ENCODE peak calls at places on chromosomes 1 and 21, in ten cellular contexts. Z, A, H, L, V, R, S, G, N and B are unnamed samples.

GRCh38 chr21:42820513-42821465 is 58.5 kb downstream of the WDR4 start:
- DNase-seq in L (no peak), A (peak; percentile 18), S (no peak), H (peak; percentile 31), V (no peak), Z (no peak), N (no peak), G (no peak), R (no peak), B (no peak)

GRCh38 chr1:2158272-2158671 is 36.3 kb downstream of the FAAP20 start:
- DNase-seq in Z (no peak), R (no peak), V (no peak), S (no peak), N (no peak), H (no peak), G (no peak), L (no peak), A (no peak), B (no peak)

GRCh38 chr1:244113532-244114320 is 62.6 kb downstream of the ZBTB18 start:
- DNase-seq in R (no peak), H (no peak), S (no peak), L (no peak), A (no peak), N (no peak), Z (no peak), G (no peak), V (no peak), B (no peak)

GRCh38 chr1:36814774-36815173 is 219.5 kb downstream of the GRIK3 start:
- DNase-seq in G (no peak), V (no peak), Z (no peak), H (no peak), S (no peak), N (no peak), R (no peak), L (no peak), A (no peak), B (no peak)

GRCh38 chr1:147897030-147897756 is 5.4 kb upstream of the GJA8 start:
- DNase-seq in S (no peak), R (no peak), N (no peak), V (no peak), G (no peak), L (peak; percentile 22), A (peak; percentile 47), H (no peak), Z (peak; percentile 33), B (no peak)

GRCh38 chr1:49346767-49347349 is 570.2 kb upstream of the BEND5 start:
- DNase-seq in S (no peak), N (no peak), A (no peak), Z (no peak), V (no peak), H (no peak), L (no peak), G (no peak), R (no peak), B (no peak)

GRCh38 chr1:76095800-76096199 is 21.3 kb downstream of the ST6GALNAC3 start:
- DNase-seq in G (no peak), V (no peak), S (no peak), N (no peak), L (no peak), A (no peak), R (no peak), H (no peak), Z (no peak), B (no peak)

GRCh38 chr1:181150842-181151241 is 62.3 kb downstream of the IER5 start:
- DNase-seq in V (no peak), A (no peak), N (no peak), G (no peak), R (no peak), H (no peak), L (no peak), S (no peak), Z (no peak), B (no peak)

GRCh38 chr1:3524571-3525203 is 70.2 kb downstream of the ARHGEF16 start:
- DNase-seq in R (no peak), A (no peak), H (no peak), V (no peak), Z (no peak), S (no peak), N (no peak), L (no peak), G (no peak), B (no peak)

GRCh38 chr21:42351626-42352432 is 1.0 kb upstream of the TFF2 start:
- DNase-seq in H (no peak), L (no peak), Z (no peak), A (no peak), S (no peak), G (no peak), R (no peak), N (no peak), V (no peak), B (no peak)

GRCh38 chr1:206467915-206468314 is 2.4 kb upstream of the IKBKE start:
- DNase-seq in N (peak; percentile 68), R (peak; percentile 78), V (no peak), A (no peak), H (no peak), G (peak; percentile 93), S (peak; percentile 76), L (no peak), Z (no peak), B (no peak)
- H3K4me3 ChIP-seq in N (no peak overlapping the region), R (no peak overlapping the region), V (no peak overlapping the region), A (no peak overlapping the region), H (no peak overlapping the region), G (no peak overlapping the region), S (no peak overlapping the region), L (no peak overlapping the region), Z (no peak overlapping the region), B (no peak overlapping the region)

DNA sequence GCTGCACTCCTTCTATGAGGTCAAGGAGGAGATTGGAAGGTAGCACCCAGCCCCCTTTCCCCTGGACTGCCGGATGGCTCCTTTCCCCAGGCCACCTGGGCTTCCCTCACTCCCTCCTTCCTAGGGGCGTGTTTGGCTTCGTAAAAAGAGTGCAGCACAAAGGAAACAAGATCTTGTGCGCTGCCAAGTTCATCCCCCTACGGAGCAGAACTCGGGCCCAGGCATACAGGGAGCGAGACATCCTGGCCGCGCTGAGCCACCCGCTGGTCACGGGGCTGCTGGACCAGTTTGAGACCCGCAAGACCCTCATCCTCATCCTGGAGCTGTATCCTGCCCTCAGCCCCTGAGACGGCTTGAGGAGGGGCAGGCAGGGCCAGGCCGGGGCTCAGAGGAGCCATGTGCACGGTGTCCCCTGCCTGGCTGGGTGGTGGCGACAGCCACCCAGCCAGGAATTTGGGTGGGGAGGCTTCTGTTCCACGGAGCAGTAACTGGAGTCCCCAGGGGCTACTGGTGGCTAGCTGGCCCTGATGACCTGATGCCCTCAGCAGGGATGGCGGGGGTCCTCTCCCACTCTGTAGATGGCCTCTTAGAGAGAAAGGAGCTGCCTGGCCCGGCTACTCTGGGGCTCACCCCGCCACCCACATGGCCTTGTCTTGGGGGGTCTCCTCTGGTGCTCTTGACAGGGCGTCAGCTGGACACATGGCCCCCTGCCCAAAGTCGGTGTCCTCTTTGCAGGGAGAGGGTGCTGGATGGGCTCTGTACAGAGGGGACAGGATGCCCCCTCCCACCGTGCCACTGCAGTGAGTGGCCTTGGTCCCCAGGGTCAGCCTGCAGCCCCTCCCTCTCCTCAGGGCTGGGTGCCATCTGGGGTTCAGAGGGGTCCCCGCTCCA is 39.5 kb downstream of the TRIM11 start:
- DNase-seq in S (peak; percentile 41), G (peak; percentile 41), Z (peak; percentile 4), R (no peak), N (no peak), A (no peak), L (no peak), H (no peak), V (no peak), B (no peak)
- H3K4me3 ChIP-seq in S (no peak overlapping the region), G (no peak overlapping the region), Z (no peak overlapping the region), R (no peak overlapping the region), N (no peak overlapping the region), A (no peak overlapping the region), L (no peak overlapping the region), H (no peak overlapping the region), V (no peak overlapping the region), B (no peak overlapping the region)

GRCh38 chr1:110604586-110605148 is 1.5 kb downstream of the KCNA2 start:
- DNase-seq in H (no peak), L (no peak), N (no peak), Z (no peak), A (no peak), S (no peak), G (no peak), R (no peak), V (no peak), B (no peak)

GRCh38 chr1:110607663-110608230 is 1.6 kb upstream of the KCNA2 start:
- DNase-seq in G (no peak), N (no peak), V (no peak), Z (no peak), S (no peak), L (no peak), A (no peak), H (no peak), R (no peak), B (no peak)

GRCh38 chr1:110605901-110606783 is at the start of gene KCNA2:
- DNase-seq in V (no peak), Z (peak; percentile 55), H (no peak), S (no peak), G (no peak), A (no peak), N (no peak), R (no peak), L (peak; percentile 65), B (no peak)

GRCh38 chr1:110606784-110607662 is 865 bp upstream of the KCNA2 start:
- DNase-seq in Z (no peak), A (no peak), S (no peak), L (no peak), G (no peak), N (no peak), H (no peak), R (no peak), V (no peak), B (no peak)

DNA sequence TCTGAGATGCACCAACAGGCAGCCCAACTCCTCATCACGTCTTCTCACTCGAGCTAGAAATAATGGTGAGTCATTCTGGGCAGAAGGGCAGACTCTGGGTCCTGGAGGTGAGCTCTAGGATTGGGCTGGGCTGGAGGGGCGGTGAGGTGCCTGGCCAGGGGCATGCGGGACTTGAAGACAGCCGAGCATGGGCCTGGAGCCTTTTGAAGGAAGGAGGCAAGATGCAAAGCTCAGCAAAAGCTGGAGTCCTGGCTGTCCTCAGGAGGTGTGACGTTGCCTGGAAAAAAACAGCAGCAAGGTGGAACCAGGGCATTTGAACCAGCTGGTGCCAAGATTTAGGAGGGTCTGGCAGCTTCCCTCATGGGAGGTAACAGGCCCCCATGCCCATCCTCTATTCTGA is 712 bp downstream of the KCNA2 start:
- DNase-seq in V (no peak), R (no peak), L (no peak), Z (no peak), H (no peak), N (no peak), A (no peak), G (no peak), S (no peak), B (no peak)
- H3K4me3 ChIP-seq in V (no peak overlapping the region), R (no peak overlapping the region), L (no peak overlapping the region), Z (no peak overlapping the region), H (no peak overlapping the region), N (peak overlapping the region; percentile 63), A (no peak overlapping the region), G (no peak overlapping the region), S (no peak overlapping the region), B (no peak overlapping the region)

DNA sequence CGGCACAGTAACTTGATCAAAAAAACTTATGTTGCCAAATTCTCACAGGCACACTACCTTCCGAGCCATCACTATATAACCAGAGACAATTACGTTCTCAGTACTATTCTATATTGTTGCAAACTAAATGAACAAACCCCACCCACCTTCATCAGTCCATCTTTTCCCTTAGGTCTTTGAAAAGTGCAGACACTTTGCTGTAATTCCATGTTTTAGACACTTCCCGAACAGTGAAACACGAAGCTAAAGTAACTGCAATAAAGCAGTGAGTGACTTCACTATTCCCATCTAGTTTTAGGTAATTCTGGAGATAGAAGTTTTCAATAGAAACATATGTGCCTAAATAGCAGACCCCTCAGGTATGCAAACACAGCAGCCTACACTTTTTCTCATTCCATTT is 7.7 kb downstream of the SFPQ start:
- DNase-seq in L (no peak), V (no peak), S (no peak), N (no peak), A (no peak), G (no peak), R (no peak), Z (no peak), H (no peak), B (no peak)
- H3K4me3 ChIP-seq in L (no peak overlapping the region), V (no peak overlapping the region), S (no peak overlapping the region), N (no peak overlapping the region), A (no peak overlapping the region), G (no peak overlapping the region), R (no peak overlapping the region), Z (no peak overlapping the region), H (no peak overlapping the region), B (no peak overlapping the region)